ENCODE peak calls at places on chromosomes 12 and 14, in eight cellular contexts. W, L, H, T, S, U, D and R are unnamed samples.

GRCh38 chr12:114414866-114415524 is 9.1 kb upstream of the TBX5 start:
- DNase-seq in W (peak; percentile 50), L (no peak), H (no peak), T (no peak), S (no peak), U (no peak), D (no peak), R (no peak)

GRCh38 chr12:65464930-65465329 is 186.4 kb downstream of the MSRB3 start:
- DNase-seq in W (peak; percentile 89), L (peak; percentile 86), H (peak; percentile 71), T (no peak), S (no peak), U (no peak), D (no peak), R (no peak)

GRCh38 chr14:104295681-104296387 is 157.4 kb downstream of the KIF26A start:
- DNase-seq in W (no peak), L (no peak), H (no peak), T (peak; percentile 35), S (peak; percentile 25), U (peak; percentile 44), D (peak; percentile 70), R (no peak)

GRCh38 chr14:66369157-66369706 is 116.9 kb upstream of the CCDC196 start:
- DNase-seq in W (no peak), L (no peak), H (no peak), T (no peak), S (no peak), U (no peak), D (no peak), R (no peak)

GRCh38 chr12:72095025-72095424 is 156.4 kb downstream of the TPH2 start:
- DNase-seq in W (no peak), L (no peak), H (no peak), T (no peak), S (no peak), U (no peak), D (no peak), R (no peak)

GRCh38 chr12:30813741-30814687 is 59.3 kb upstream of the CAPRIN2 start:
- DNase-seq in W (peak; percentile 60), L (peak; percentile 73), H (no peak), T (no peak), S (no peak), U (no peak), D (no peak), R (no peak)

GRCh38 chr12:28535216-28535615 is 345.0 kb downstream of the CCDC91 start:
- DNase-seq in W (peak; percentile 66), L (peak; percentile 64), H (peak; percentile 9), T (no peak), S (no peak), U (no peak), D (no peak), R (no peak)

GRCh38 chr12:124238886-124239285 is 56.0 kb upstream of the RFLNA start:
- DNase-seq in W (no peak), L (no peak), H (no peak), T (no peak), S (no peak), U (no peak), D (no peak), R (no peak)

GRCh38 chr14:87175175-87175574 is 817.8 kb downstream of the GALC start:
- DNase-seq in W (no peak), L (no peak), H (no peak), T (no peak), S (no peak), U (no peak), D (no peak), R (no peak)

GRCh38 chr12:15322164-15323054 is at the start of gene PTPRO:
- DNase-seq in W (peak; percentile 8), L (no peak), H (no peak), T (peak; percentile 54), S (no peak), U (no peak), D (no peak), R (no peak)

GRCh38 chr12:128534906-128535305 is 267.9 kb downstream of the TMEM132C start:
- DNase-seq in W (no peak), L (no peak), H (no peak), T (no peak), S (no peak), U (no peak), D (no peak), R (no peak)

GRCh38 chr12:128531153-128531552 is 264.2 kb downstream of the TMEM132C start:
- DNase-seq in W (no peak), L (no peak), H (no peak), T (no peak), S (no peak), U (no peak), D (no peak), R (no peak)
- TF ChIP-seq CTCF in W (no peak), L (no peak), H (no peak), T (no peak), S (no peak), U (no peak), D (no peak), R (peak; percentile 25)

GRCh38 chr14:24307575-24308341 is at the start of gene CIDEB:
- DNase-seq in W (peak; percentile 60), L (peak; percentile 66), H (no peak), T (no peak), S (peak; percentile 57), U (no peak), D (no peak), R (no peak)
- TF ChIP-seq CTCF in W (peak; percentile 96), L (peak; percentile 98), H (peak; percentile 96), T (peak; percentile 81), S (peak; percentile 78), U (peak; percentile 90), D (no peak), R (peak; percentile 96)

DNA sequence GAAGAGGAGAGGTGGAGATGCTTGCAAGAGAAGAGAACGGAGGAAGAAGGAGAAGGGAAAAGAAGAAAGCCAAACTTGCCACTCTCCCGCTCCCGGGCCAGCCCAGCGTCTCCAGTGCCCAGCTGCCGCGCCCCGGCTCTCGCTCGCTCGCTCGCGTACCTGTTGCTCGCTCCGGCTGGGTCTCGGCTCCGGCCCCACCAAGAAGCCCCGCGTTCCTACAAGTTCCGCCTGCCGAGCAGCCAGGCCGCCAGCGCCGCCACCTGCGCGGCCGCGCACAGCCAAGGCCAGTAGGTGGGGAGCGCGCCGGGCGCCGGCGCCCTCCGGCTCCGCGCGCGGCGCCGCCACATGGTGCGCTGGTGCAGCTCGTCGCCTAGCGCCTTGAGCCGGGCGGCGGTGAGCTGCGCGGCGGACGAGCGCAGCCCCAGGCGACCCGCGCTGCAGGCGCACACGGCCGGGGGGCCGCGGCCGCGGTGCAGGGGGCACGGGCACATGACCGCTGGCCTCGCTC is 370 bp downstream of the HRK start:
- DNase-seq in W (peak; percentile 36), L (peak; percentile 33), H (no peak), T (peak; percentile 58), S (no peak), U (no peak), D (no peak), R (no peak)
- TF ChIP-seq CTCF in W (no peak), L (no peak), H (no peak), T (no peak), S (no peak), U (no peak), D (no peak), R (no peak)

GRCh38 chr14:96085369-96085768 is 46.2 kb downstream of the C14orf132 start:
- DNase-seq in W (no peak), L (no peak), H (no peak), T (no peak), S (no peak), U (peak; percentile 27), D (no peak), R (no peak)

GRCh38 chr14:96084796-96085195 is 45.6 kb downstream of the C14orf132 start:
- DNase-seq in W (no peak), L (no peak), H (no peak), T (peak; percentile 6), S (no peak), U (peak; percentile 42), D (no peak), R (no peak)

GRCh38 chr14:96086032-96086431 is 46.9 kb downstream of the C14orf132 start:
- DNase-seq in W (peak; percentile 79), L (peak; percentile 53), H (no peak), T (no peak), S (no peak), U (peak; percentile 9), D (no peak), R (no peak)

GRCh38 chr14:96088131-96088880 is 49.1 kb downstream of the C14orf132 start:
- DNase-seq in W (no peak), L (no peak), H (no peak), T (peak; percentile 19), S (peak; percentile 3), U (peak; percentile 31), D (peak; percentile 68), R (no peak)

GRCh38 chr14:96086574-96087077 is 47.5 kb downstream of the C14orf132 start:
- DNase-seq in W (peak; percentile 53), L (no peak), H (no peak), T (no peak), S (no peak), U (peak; percentile 43), D (no peak), R (no peak)
- TF ChIP-seq CTCF in W (peak; percentile 21), L (no peak), H (no peak), T (no peak), S (no peak), U (no peak), D (no peak), R (no peak)

GRCh38 chr12:52222692-52223091 is 10.4 kb upstream of the KRT7 start:
- DNase-seq in W (no peak), L (no peak), H (no peak), T (no peak), S (no peak), U (no peak), D (peak; percentile 66), R (no peak)

GRCh38 chr12:52223411-52224039 is 9.5 kb upstream of the KRT7 start:
- DNase-seq in W (peak; percentile 65), L (no peak), H (no peak), T (no peak), S (no peak), U (no peak), D (peak; percentile 13), R (no peak)

GRCh38 chr12:52224154-52224553 is 8.9 kb upstream of the KRT7 start:
- DNase-seq in W (peak; percentile 57), L (peak; percentile 69), H (no peak), T (no peak), S (no peak), U (no peak), D (no peak), R (no peak)

GRCh38 chr12:52220456-52220855 is 12.6 kb upstream of the KRT7 start:
- DNase-seq in W (no peak), L (no peak), H (no peak), T (no peak), S (no peak), U (no peak), D (peak; percentile 67), R (no peak)

GRCh38 chr12:52221912-52222457 is 11.1 kb upstream of the KRT7 start:
- DNase-seq in W (peak; percentile 44), L (no peak), H (no peak), T (peak; percentile 81), S (no peak), U (peak; percentile 76), D (peak; percentile 92), R (peak; percentile 45)
- TF ChIP-seq CTCF in W (peak; percentile 59), L (peak; percentile 50), H (peak; percentile 57), T (peak; percentile 44), S (no peak), U (peak; percentile 19), D (no peak), R (peak; percentile 20)

DNA sequence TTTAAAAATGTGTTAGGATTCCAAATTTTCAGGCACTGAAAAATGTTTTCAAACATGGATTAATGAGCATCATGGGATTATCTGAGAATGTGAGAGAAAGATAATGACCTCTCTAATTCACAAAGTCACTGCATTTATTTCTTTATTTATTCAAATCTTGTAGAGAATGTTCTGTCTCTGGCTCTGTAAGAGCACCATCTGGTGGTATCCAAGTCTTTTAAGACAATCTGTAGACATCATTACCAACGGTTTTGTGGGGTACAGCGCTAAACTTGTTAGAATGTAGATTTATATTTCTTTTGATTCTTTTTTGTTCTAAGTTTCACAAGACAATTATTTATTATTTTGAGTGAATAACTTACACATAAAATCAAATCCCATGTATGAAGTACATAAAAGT is 956.0 kb upstream of the NOVA1 start:
- DNase-seq in W (peak; percentile 26), L (peak; percentile 24), H (no peak), T (no peak), S (no peak), U (no peak), D (no peak), R (no peak)
- TF ChIP-seq CTCF in W (peak; percentile 23), L (peak; percentile 34), H (no peak), T (peak; percentile 6), S (no peak), U (no peak), D (no peak), R (no peak)